ENCODE peak calls at places on chromosomes 16 and 17, in seven cellular contexts. V is CD14-positive monocyte; O is activated CD4-positive, alpha-beta T cell treated with anti-CD3 and anti-CD28 coated beads, Interleukin-2, amount 50 U/mL, for 1 hour; T is foreskin melanocyte; U is posterior cingulate gyrus; Q is AG08395; R is NCI-H1105. Z is an unnamed sample.

GRCh38 chr16:70342016-70342415 is 4.7 kb upstream of the DDX19A start:
- DNase-seq in O (no peak), V (no peak), T (no peak), R (no peak), U (no peak), Q (no peak), Z (no peak)

GRCh38 chr17:4839965-4840892 is 7.1 kb downstream of the MINK1 start:
- DNase-seq in V (no peak), U (no peak), R (no peak), T (no peak), O (no peak), Q (no peak), Z (no peak)

GRCh38 chr17:57915980-57916757 is 39.0 kb downstream of the CUEDC1 start:
- DNase-seq in V (no peak), R (no peak), Q (peak), U (no peak), T (no peak), O (no peak), Z (no peak)

GRCh38 chr17:40180694-40181093 is 3.4 kb downstream of the RAPGEFL1 start:
- DNase-seq in V (no peak), U (no peak), T (no peak), Q (no peak), O (no peak), R (no peak), Z (no peak)

GRCh38 chr17:14014647-14015046 is 54.7 kb upstream of the COX10 start:
- DNase-seq in T (peak), R (no peak), O (no peak), V (no peak), U (no peak), Q (peak), Z (no peak)

GRCh38 chr16:80899804-80900592 is 95.6 kb upstream of the CDYL2 start:
- DNase-seq in T (peak), O (no peak), V (no peak), Q (peak), U (peak), R (no peak), Z (no peak)

GRCh38 chr17:45696442-45696841 is 87.7 kb upstream of the CRHR1 start:
- DNase-seq in R (no peak), Q (no peak), U (no peak), O (no peak), V (no peak), T (no peak), Z (no peak)

GRCh38 chr16:3889059-3889458 is 8.5 kb upstream of the CREBBP start:
- DNase-seq in O (no peak), U (no peak), V (no peak), T (no peak), R (no peak), Q (no peak), Z (no peak)

GRCh38 chr17:78113804-78114785 is 14.5 kb downstream of the TMC6 start:
- DNase-seq in Q (no peak), T (no peak), R (no peak), O (no peak), V (peak), U (no peak), Z (peak)

GRCh38 chr17:75008373-75008772 is 4.1 kb upstream of the MRPL58 start:
- DNase-seq in U (no peak), V (no peak), Q (no peak), R (no peak), O (no peak), T (no peak), Z (no peak)

GRCh38 chr17:21375757-21376584 is at the start of gene KCNJ12:
- DNase-seq in T (no peak), O (no peak), U (no peak), V (no peak), R (peak), Q (peak), Z (no peak)

GRCh38 chr17:61482467-61482866 is 30.2 kb downstream of the TBX4 start:
- DNase-seq in V (no peak), O (no peak), R (no peak), U (no peak), Q (no peak), T (no peak), Z (no peak)

GRCh38 chr16:77674888-77675287 is 47.4 kb upstream of the NUDT7 start:
- DNase-seq in U (no peak), V (no peak), Q (peak), R (no peak), O (no peak), T (no peak), Z (no peak)

GRCh38 chr17:41440531-41441033 is at the start of gene KRT38:
- DNase-seq in O (no peak), T (no peak), R (no peak), V (no peak), U (no peak), Q (no peak), Z (no peak)

GRCh38 chr16:397135-397661 is at the start of gene NME4:
- DNase-seq in O (no peak), V (no peak), R (peak), Q (peak), U (no peak), T (no peak), Z (no peak)

GRCh38 chr17:77316191-77316641 is 175.4 kb downstream of the SEC14L1 start:
- DNase-seq in V (peak), T (no peak), U (no peak), O (no peak), Q (peak), R (no peak), Z (no peak)

GRCh38 chr16:11328172-11329079 is 16.8 kb upstream of the RMI2 start:
- DNase-seq in O (peak), U (no peak), T (peak), V (peak), Q (peak), R (no peak), Z (peak)

GRCh38 chr16:88936008-88936912 is 40.7 kb downstream of the CBFA2T3 start:
- DNase-seq in Q (no peak), O (no peak), R (no peak), U (no peak), V (peak), T (no peak), Z (no peak)

GRCh38 chr16:20339744-20340143 is 12.4 kb upstream of the GP2 start:
- DNase-seq in Q (no peak), R (no peak), T (no peak), U (no peak), O (no peak), V (no peak), Z (no peak)

Z was measured in activated CD8-positive, alpha-beta memory T cell treated with anti-CD3 and anti-CD28 coated beads, Interleukin-2, amount 10 ng/mL, durations not matched to agents 7 days and 5 days.